ENCODE peak calls at places on chromosomes 12 and 14, in four cellular contexts. Y is CD4-positive, CD25-positive, alpha-beta regulatory T cell; U is BE2C; X is cardiac muscle cell. E is an unnamed sample. For H3K36me3, the result is how much of the 10 kb centered on the place peaks cover.

GRCh38 chr14:86625637-86626036 is 1095.7 kb downstream of the FLRT2 start:
- DNase-seq in Y (no peak), U (no peak), X (no peak), E (no peak)

GRCh38 chr14:87705439-87705896 is 287.5 kb downstream of the GALC start:
- DNase-seq in Y (no peak), U (no peak), X (no peak), E (no peak)

GRCh38 chr14:75283884-75284563 is 5.4 kb downstream of the FOS start:
- DNase-seq in Y (no peak), U (no peak), X (no peak), E (no peak)

GRCh38 chr14:26896447-26896846 is 298.6 kb upstream of the NOVA1 start:
- DNase-seq in Y (no peak), U (no peak), X (no peak), E (no peak)

GRCh38 chr12:51055060-51055459 is 6.9 kb downstream of the LETMD1 start:
- DNase-seq in Y (no peak), U (no peak), X (no peak), E (no peak)

GRCh38 chr12:62703011-62703380 is 232.0 kb downstream of the PPM1H start:
- DNase-seq in Y (no peak), U (no peak), X (no peak), E (no peak)

GRCh38 chr12:51028126-51028810 is 2.1 kb upstream of the SLC11A2 start:
- DNase-seq in Y (peak), U (peak), X (peak), E (peak)

GRCh38 chr12:19938031-19938430 is 430.3 kb upstream of the PDE3A start:
- DNase-seq in Y (no peak), U (no peak), X (no peak), E (no peak)

GRCh38 chr12:56628671-56629458 is 1.3 kb downstream of the BAZ2A start:
- DNase-seq in Y (peak), U (peak), X (peak), E (peak)

DNA sequence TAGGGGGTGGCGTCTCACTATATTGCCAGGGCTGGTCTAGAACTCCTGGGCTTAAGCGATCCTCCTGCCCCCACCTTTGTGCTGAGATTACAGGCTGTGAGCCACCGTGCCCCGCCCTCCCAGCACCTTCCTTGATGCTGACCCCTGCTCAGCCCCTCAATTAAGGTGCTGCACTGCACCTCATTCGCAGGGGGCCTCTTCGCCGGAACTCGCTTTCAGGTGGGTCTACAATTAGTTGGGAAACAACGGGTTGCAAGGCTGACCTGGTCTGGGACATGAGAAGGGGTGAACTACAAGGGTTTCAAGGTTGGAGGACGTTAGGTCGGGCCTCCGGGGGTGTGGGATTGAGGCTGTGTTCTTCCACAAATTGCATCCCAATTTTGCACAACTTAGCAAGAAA is 1.2 kb upstream of the NOP2 start:
- DNase-seq in Y (no peak), U (no peak), X (no peak), E (no peak)
- H3K4me3 ChIP-seq in Y (no peak), U (no peak), X (no peak), E (no peak)

DNA sequence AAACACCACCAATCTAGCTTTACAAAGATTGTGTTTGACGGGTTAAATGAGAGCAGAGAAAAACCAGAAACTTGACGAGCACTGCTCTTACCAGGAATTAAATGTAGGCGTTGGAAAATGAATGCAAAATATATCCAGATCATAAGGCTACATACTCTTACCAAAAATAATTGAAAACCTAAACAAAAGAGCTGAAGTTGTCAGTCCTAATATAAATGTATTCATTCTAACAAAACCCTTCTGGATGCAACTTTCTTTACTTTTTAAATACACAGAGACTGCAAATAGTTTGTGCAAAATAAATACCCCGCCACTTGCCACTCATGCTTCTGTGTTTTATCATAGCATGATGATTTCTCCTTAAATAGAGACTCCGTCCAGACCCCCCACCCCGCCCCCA is 32.7 kb downstream of the RAD9B start:
- DNase-seq in Y (no peak), U (no peak), X (no peak), E (no peak)
- H3K36me3 ChIP-seq in Y (half or more), U (under half), X (under half), E (under half)

DNA sequence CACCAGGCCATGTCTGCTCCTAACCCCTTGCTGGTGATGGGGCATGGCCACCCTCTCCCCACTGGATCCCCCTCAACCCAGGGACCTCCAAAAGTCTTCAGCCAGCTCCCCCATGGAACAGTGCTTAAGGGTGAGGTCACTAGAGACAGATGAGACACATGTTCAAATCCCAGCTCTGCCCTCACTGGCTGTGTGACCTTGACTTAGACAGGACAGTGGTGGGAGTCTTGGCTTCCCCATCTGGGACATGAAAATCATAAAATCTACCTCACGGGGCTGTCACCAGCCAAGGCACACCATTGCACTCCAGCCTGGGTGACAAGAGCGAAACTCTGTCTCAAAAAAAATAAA is 10.9 kb downstream of the RHOF start:
- DNase-seq in Y (no peak), U (no peak), X (no peak), E (no peak)
- H3K4me3 ChIP-seq in Y (peak), U (no peak), X (no peak), E (no peak)

DNA sequence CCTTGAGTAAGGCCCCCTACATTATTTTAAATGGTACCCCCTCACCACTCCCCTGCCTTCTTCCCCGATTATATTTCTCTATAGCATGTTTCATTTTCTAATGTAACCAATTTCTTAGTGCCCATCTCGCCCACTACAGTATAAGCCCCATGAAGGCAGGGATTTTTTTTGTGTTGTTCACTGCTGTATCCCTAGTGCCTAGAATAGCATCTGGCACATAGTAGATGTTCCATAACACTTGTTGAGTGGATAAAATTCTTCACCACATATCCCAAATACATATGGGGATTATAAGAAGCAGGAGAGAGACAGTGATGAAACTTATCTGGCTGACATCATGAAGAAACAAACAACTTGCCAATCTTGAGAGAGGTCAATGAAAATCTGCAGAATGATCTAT is 11.5 kb downstream of the FBXO21 start:
- DNase-seq in Y (no peak), U (no peak), X (no peak), E (no peak)
- H3K36me3 ChIP-seq in Y (half or more), U (half or more), X (half or more), E (under half)

DNA sequence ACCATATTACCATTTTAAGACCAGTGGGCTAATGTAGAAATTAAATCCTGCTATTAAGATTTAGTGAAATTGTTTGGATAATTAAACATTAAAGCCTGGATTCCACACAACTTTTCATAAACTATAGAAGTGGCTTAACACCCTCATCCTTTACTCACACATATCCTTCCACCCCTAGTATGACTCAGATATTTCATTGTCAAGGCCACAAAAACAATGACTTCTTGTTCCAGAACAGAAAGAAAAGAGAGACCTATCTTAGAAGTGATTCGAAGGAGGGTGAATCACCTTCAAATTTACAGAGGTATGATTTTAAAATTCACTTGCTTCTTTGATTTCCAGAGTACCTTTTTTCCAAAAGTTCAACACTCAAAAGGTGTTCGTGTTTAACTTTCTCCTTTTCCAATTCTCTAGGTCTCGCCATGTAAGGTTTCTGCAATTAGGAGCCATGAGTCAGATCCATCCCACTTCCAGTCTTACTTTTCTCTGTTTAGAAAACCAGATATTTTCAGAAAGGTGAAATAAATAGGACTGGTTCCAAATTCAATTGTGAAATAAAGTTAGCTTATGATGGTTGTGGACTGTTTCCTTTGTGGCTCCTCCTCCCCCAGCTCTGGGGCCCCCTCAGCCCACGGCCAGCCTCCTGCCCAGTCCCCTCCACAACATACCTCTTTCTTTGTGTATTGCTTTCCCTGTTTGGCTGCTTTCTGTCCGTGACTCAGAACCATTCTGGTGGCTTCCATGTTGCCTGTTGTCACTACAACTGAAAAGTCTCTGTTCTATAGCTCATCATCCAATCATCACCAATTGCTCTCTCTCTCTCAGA is 24.6 kb upstream of the MGP start:
- DNase-seq in Y (peak), U (no peak), X (no peak), E (no peak)
- H3K4me3 ChIP-seq in Y (no peak), U (no peak), X (no peak), E (no peak)

DNA sequence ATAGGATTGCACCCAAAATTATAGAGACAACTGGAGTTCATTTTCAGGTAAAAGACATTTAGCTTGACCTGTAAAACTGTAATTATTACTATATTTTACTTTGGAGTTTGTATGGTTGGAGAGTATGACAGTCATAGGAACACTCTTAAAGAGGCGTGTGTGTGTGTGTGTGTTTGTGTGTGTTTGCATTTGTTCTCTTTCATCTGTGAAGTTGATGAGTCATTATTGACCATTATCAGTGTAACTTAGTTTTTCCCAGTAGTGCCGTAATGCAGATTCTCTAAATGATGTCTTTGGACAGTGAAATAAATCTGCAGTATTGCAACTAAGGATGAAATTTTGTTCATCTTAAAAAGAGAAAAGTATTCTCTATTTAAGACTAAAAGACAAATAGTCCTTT is 13.0 kb downstream of the WASHC4 start:
- DNase-seq in Y (no peak), U (no peak), X (no peak), E (no peak)
- H3K36me3 ChIP-seq in Y (half or more), U (half or more), X (half or more), E (under half)

DNA sequence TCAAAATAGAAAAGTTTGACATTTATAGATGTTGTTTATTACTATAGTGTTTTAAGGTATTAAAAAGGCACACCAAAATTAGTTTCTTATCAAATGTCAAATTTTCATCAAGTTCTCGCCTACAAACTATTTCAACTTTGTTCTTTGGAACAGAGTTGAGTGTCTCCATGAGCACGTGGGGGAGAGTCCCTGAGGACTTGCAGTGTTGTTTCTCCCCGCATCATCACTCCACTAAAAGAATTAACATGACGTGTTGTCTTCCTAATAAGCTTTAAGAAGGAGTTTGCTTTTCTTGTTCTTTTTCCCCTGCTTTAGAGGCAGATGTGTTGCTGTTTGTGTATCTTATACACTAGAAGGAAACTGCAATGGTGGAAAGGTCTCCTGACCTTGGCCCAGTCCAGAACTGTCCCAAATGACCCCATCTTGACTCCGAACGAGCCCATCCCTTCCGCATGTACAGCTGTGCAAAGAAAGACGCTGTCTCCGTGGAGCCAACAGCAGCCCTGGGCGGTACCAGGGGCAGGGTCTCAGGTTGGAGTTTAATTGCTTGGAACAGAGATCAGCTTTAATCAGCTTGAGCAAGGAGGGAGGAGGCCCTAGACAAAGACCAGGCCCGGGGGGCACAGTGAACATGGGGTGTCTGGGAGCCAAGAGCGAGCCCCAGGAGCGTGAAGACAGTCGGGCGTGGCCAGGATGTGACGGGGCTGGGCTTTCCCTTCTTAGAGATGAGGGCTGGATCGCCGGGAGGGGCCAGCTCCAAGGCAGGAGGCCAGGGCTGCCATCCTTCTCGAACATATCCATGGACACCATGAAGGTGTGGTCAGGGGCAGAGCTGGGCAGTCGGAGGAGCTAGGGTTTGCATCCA is 215.5 kb upstream of the RTL1 start:
- DNase-seq in Y (no peak), U (no peak), X (no peak), E (peak)
- H3K4me3 ChIP-seq in Y (no peak), U (no peak), X (no peak), E (no peak)